ENCODE peak calls at places on chromosome 12, in five cellular contexts. One of them, this sample, is unnamed.

GRCh38 chr12:5022030-5022429 is 21.6 kb upstream of the KCNA5 start:
- DNase-seq in epithelial cell of esophagus: peak
- DNase-seq in prostate gland: no peak
- DNase-seq in astrocyte: no peak
- DNase-seq in right atrium auricular region: no peak
- DNase-seq in this sample: no peak

GRCh38 chr12:102385343-102385742 is 95.0 kb downstream of the IGF1 start:
- DNase-seq in astrocyte: no peak
- DNase-seq in epithelial cell of esophagus: no peak
- DNase-seq in prostate gland: no peak
- DNase-seq in right atrium auricular region: no peak
- DNase-seq in this sample: no peak

GRCh38 chr12:107511292-107511691 is 174.3 kb upstream of the PWP1 start:
- DNase-seq in right atrium auricular region: no peak
- DNase-seq in prostate gland: no peak
- DNase-seq in epithelial cell of esophagus: no peak
- DNase-seq in astrocyte: peak
- DNase-seq in this sample: no peak

GRCh38 chr12:32125455-32126084 is 18.9 kb downstream of the BICD1 start:
- DNase-seq in epithelial cell of esophagus: no peak
- DNase-seq in astrocyte: peak
- DNase-seq in right atrium auricular region: no peak
- DNase-seq in prostate gland: no peak
- DNase-seq in this sample: no peak

GRCh38 chr12:133105620-133106019 is 24.5 kb downstream of the ZNF891 start:
- DNase-seq in epithelial cell of esophagus: no peak
- DNase-seq in right atrium auricular region: no peak
- DNase-seq in astrocyte: no peak
- DNase-seq in prostate gland: no peak
- DNase-seq in this sample: no peak

GRCh38 chr12:72074956-72075355 is 136.3 kb downstream of the TPH2 start:
- DNase-seq in astrocyte: no peak
- DNase-seq in right atrium auricular region: no peak
- DNase-seq in epithelial cell of esophagus: no peak
- DNase-seq in prostate gland: no peak
- DNase-seq in this sample: no peak

GRCh38 chr12:14365294-14366210 is at the start of gene ATF7IP:
- DNase-seq in right atrium auricular region: peak
- DNase-seq in epithelial cell of esophagus: peak
- DNase-seq in prostate gland: peak
- DNase-seq in astrocyte: peak
- DNase-seq in this sample: peak

GRCh38 chr12:93461503-93461902 is 5.8 kb upstream of the MRPL42 start:
- DNase-seq in epithelial cell of esophagus: peak
- DNase-seq in right atrium auricular region: no peak
- DNase-seq in astrocyte: no peak
- DNase-seq in prostate gland: no peak
- DNase-seq in this sample: no peak

GRCh38 chr12:80641936-80642335 is 65.5 kb upstream of the MYF6 start:
- DNase-seq in astrocyte: no peak
- DNase-seq in epithelial cell of esophagus: no peak
- DNase-seq in prostate gland: no peak
- DNase-seq in right atrium auricular region: no peak
- DNase-seq in this sample: no peak

GRCh38 chr12:13230500-13230899 is 34.0 kb downstream of the EMP1 start:
- DNase-seq in epithelial cell of esophagus: no peak
- DNase-seq in astrocyte: no peak
- DNase-seq in right atrium auricular region: no peak
- DNase-seq in prostate gland: no peak
- DNase-seq in this sample: no peak

GRCh38 chr12:39798977-39799376 is 179.4 kb upstream of the ABCD2 start:
- DNase-seq in astrocyte: no peak
- DNase-seq in right atrium auricular region: no peak
- DNase-seq in epithelial cell of esophagus: no peak
- DNase-seq in prostate gland: no peak
- DNase-seq in this sample: no peak

GRCh38 chr12:58341791-58342190 is 400.4 kb downstream of the ATP23 start:
- DNase-seq in prostate gland: no peak
- DNase-seq in epithelial cell of esophagus: peak
- DNase-seq in astrocyte: peak
- DNase-seq in right atrium auricular region: no peak
- DNase-seq in this sample: no peak

GRCh38 chr12:93706824-93707223 is 29.6 kb downstream of the CRADD start:
- DNase-seq in prostate gland: no peak
- DNase-seq in epithelial cell of esophagus: no peak
- DNase-seq in astrocyte: peak
- DNase-seq in right atrium auricular region: no peak
- DNase-seq in this sample: no peak

GRCh38 chr12:131818821-131819585 is 9.2 kb upstream of the MMP17 start:
- DNase-seq in astrocyte: no peak
- DNase-seq in epithelial cell of esophagus: no peak
- DNase-seq in prostate gland: no peak
- DNase-seq in right atrium auricular region: no peak
- DNase-seq in this sample: no peak

GRCh38 chr12:102342281-102343006 is 137.9 kb downstream of the IGF1 start:
- DNase-seq in astrocyte: no peak
- DNase-seq in prostate gland: peak
- DNase-seq in epithelial cell of esophagus: no peak
- DNase-seq in right atrium auricular region: no peak
- DNase-seq in this sample: no peak

GRCh38 chr12:124433906-124434305 is 133.5 kb downstream of the NCOR2 start:
- DNase-seq in astrocyte: no peak
- DNase-seq in right atrium auricular region: no peak
- DNase-seq in epithelial cell of esophagus: no peak
- DNase-seq in prostate gland: no peak
- DNase-seq in this sample: no peak

GRCh38 chr12:104958946-104959841 is 1.1 kb upstream of the SLC41A2 start:
- DNase-seq in astrocyte: peak
- DNase-seq in epithelial cell of esophagus: no peak
- DNase-seq in right atrium auricular region: no peak
- DNase-seq in prostate gland: no peak
- DNase-seq in this sample: peak

GRCh38 chr12:460301-461230 is 827 bp downstream of the B4GALNT3 start:
- DNase-seq in epithelial cell of esophagus: no peak
- DNase-seq in astrocyte: no peak
- DNase-seq in prostate gland: peak
- DNase-seq in right atrium auricular region: no peak
- DNase-seq in this sample: peak

GRCh38 chr12:68675098-68675842 is 11.5 kb upstream of the NUP107 start:
- DNase-seq in epithelial cell of esophagus: no peak
- DNase-seq in astrocyte: peak
- DNase-seq in right atrium auricular region: no peak
- DNase-seq in prostate gland: no peak
- DNase-seq in this sample: peak

GRCh38 chr12:57899010-57899662 is 42.2 kb upstream of the ATP23 start:
- DNase-seq in right atrium auricular region: no peak
- DNase-seq in epithelial cell of esophagus: peak
- DNase-seq in prostate gland: peak
- DNase-seq in astrocyte: peak
- DNase-seq in this sample: peak

GRCh38 chr12:30134229-30134628 is 350.5 kb upstream of the TMTC1 start:
- DNase-seq in prostate gland: no peak
- DNase-seq in right atrium auricular region: no peak
- DNase-seq in epithelial cell of esophagus: peak
- DNase-seq in astrocyte: no peak
- DNase-seq in this sample: no peak

GRCh38 chr12:51941669-51942455 is 9.6 kb upstream of the ACVR1B start:
- DNase-seq in epithelial cell of esophagus: peak
- DNase-seq in right atrium auricular region: no peak
- DNase-seq in astrocyte: no peak
- DNase-seq in prostate gland: peak
- DNase-seq in this sample: no peak

GRCh38 chr12:88553941-88554658 is 26.2 kb downstream of the KITLG start:
- DNase-seq in epithelial cell of esophagus: peak
- DNase-seq in astrocyte: peak
- DNase-seq in prostate gland: peak
- DNase-seq in right atrium auricular region: no peak
- DNase-seq in this sample: no peak

GRCh38 chr12:4355843-4356327 is 23.6 kb downstream of the FGF23 start:
- DNase-seq in astrocyte: no peak
- DNase-seq in right atrium auricular region: no peak
- DNase-seq in epithelial cell of esophagus: peak
- DNase-seq in prostate gland: no peak
- DNase-seq in this sample: peak

GRCh38 chr12:58176296-58176869 is 235.0 kb downstream of the ATP23 start:
- DNase-seq in right atrium auricular region: no peak
- DNase-seq in epithelial cell of esophagus: peak
- DNase-seq in prostate gland: peak
- DNase-seq in astrocyte: peak
- DNase-seq in this sample: peak

GRCh38 chr12:128763395-128763794 is 60.4 kb downstream of the SLC15A4 start:
- DNase-seq in prostate gland: no peak
- DNase-seq in epithelial cell of esophagus: no peak
- DNase-seq in right atrium auricular region: no peak
- DNase-seq in astrocyte: no peak
- DNase-seq in this sample: no peak

GRCh38 chr12:15886372-15887042 is 4.3 kb downstream of the STRAP start:
- DNase-seq in prostate gland: no peak
- DNase-seq in right atrium auricular region: no peak
- DNase-seq in epithelial cell of esophagus: no peak
- DNase-seq in astrocyte: peak
- DNase-seq in this sample: no peak

GRCh38 chr12:116982721-116983502 is 72.2 kb downstream of the FBXW8 start:
- DNase-seq in prostate gland: no peak
- DNase-seq in epithelial cell of esophagus: no peak
- DNase-seq in astrocyte: peak
- DNase-seq in right atrium auricular region: no peak
- DNase-seq in this sample: no peak

GRCh38 chr12:6540181-6540877 is 6.0 kb downstream of the GAPDH start:
- DNase-seq in epithelial cell of esophagus: peak
- DNase-seq in prostate gland: peak
- DNase-seq in right atrium auricular region: peak
- DNase-seq in astrocyte: peak
- DNase-seq in this sample: peak

DNA sequence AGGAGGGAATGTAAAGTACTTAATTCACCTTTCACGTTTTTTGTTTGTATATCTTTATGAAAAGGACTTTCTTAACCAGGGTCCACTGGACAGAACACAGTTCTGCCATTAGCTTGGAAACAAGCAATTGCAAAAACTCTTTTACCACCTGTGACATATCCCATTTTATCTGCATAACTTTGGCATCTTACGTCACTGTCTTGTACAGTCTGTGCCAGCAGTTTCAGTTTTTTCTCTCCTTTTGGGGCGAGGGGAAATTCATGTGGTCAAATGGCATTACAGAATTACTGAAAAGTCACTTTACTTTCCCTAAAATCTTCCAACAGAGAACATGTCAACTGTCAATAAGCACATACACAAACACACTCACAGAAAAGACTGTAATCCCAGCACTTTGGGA is 43.7 kb upstream of the SELPLG start:
- DNase-seq in right atrium auricular region: no peak
- DNase-seq in astrocyte: no peak
- DNase-seq in prostate gland: no peak
- DNase-seq in epithelial cell of esophagus: no peak
- DNase-seq in this sample: no peak
- H3K4me3 ChIP-seq in right atrium auricular region: no peak
- H3K4me3 ChIP-seq in astrocyte: no peak
- H3K4me3 ChIP-seq in prostate gland: no peak
- H3K4me3 ChIP-seq in epithelial cell of esophagus: no peak
- H3K4me3 ChIP-seq in this sample: no peak

GRCh38 chr12:56296207-56296785 is 3.8 kb downstream of the CS start:
- DNase-seq in epithelial cell of esophagus: no peak
- DNase-seq in prostate gland: no peak
- DNase-seq in right atrium auricular region: no peak
- DNase-seq in astrocyte: no peak
- DNase-seq in this sample: no peak
- H3K4me3 ChIP-seq in epithelial cell of esophagus: no peak
- H3K4me3 ChIP-seq in prostate gland: no peak
- H3K4me3 ChIP-seq in right atrium auricular region: no peak
- H3K4me3 ChIP-seq in astrocyte: no peak
- H3K4me3 ChIP-seq in this sample: no peak

DNA sequence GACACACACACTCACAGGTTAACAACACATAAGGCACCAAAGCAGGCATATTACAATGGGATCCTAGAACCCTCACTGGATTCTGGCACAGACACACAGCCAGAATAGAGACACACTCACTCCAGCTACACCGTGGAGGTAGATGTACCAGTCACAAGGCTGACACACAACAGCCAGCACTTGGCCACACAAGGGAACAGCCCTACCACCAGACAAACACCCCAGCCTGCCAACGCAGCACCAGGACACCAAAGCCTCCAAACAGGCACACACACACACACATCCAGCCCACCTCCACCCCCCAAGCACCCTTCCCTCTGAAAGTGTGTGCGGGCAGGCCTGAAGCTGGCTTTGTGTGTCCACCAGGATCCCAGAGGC is 10.9 kb upstream of the ITGB7 start:
- DNase-seq in astrocyte: no peak
- DNase-seq in epithelial cell of esophagus: peak
- DNase-seq in right atrium auricular region: no peak
- DNase-seq in prostate gland: no peak
- DNase-seq in this sample: peak
- H3K4me3 ChIP-seq in astrocyte: peak
- H3K4me3 ChIP-seq in epithelial cell of esophagus: no peak
- H3K4me3 ChIP-seq in right atrium auricular region: peak
- H3K4me3 ChIP-seq in prostate gland: peak
- H3K4me3 ChIP-seq in this sample: no peak

DNA sequence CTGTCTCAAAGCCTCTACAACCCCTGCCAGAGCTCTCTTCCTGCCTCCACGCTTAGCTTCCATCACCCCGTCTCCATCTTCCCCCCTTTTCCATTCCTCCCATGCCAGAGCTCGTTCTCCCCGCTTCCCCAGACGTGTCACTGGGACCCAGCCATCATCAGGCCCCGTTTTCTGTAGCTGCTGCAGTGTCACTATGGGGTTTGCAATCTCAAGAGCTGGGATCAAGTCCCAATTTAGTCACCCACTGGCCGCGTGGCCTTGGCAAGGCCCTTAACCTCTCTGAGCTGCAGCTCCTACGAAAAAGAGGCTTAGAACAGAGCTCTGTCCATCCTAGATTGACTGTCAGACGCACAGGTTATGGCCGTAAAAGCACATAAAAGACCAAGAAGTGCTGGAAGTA is 901 bp upstream of the FAIM2 start:
- DNase-seq in astrocyte: no peak
- DNase-seq in epithelial cell of esophagus: no peak
- DNase-seq in right atrium auricular region: no peak
- DNase-seq in prostate gland: no peak
- DNase-seq in this sample: no peak
- H3K4me3 ChIP-seq in astrocyte: no peak
- H3K4me3 ChIP-seq in epithelial cell of esophagus: no peak
- H3K4me3 ChIP-seq in right atrium auricular region: no peak
- H3K4me3 ChIP-seq in prostate gland: no peak
- H3K4me3 ChIP-seq in this sample: no peak

This sample was measured in colonic mucosa.